ENCODE peak calls at places on chromosomes 4 and X, in five cellular contexts. I, Y, G, D and E are unnamed samples.

GRCh38 chr4:56689231-56689630 is 8.1 kb upstream of the HOPX start:
- DNase-seq in Y (no peak), D (no peak), I (no peak), G (no peak), E (no peak)

GRCh38 chr4:47071863-47072441 is 40.6 kb downstream of the GABRB1 start:
- DNase-seq in G (no peak), I (no peak), D (no peak), Y (peak; percentile 56), E (no peak)

GRCh38 chr4:165394275-165394674 is 15.5 kb downstream of the CPE start:
- DNase-seq in D (no peak), I (peak; percentile 87), Y (no peak), G (no peak), E (no peak)

GRCh38 chr4:141871086-141871485 is 234.7 kb downstream of the IL15 start:
- DNase-seq in D (no peak), I (peak; percentile 28), Y (no peak), G (no peak), E (no peak)

GRCh38 chr4:33649015-33649414 is 2595.3 kb downstream of the ARAP2 start:
- DNase-seq in D (peak; percentile 31), I (no peak), Y (no peak), G (peak; percentile 5), E (no peak)

GRCh38 chrX:136747003-136747986 is 33.4 kb downstream of the ARHGEF6 start:
- DNase-seq in G (no peak), D (no peak), Y (no peak), I (no peak), E (no peak)

GRCh38 chr4:3338321-3338838 is 45.6 kb downstream of the RGS12 start:
- DNase-seq in I (no peak), Y (no peak), D (no peak), G (no peak), E (no peak)

GRCh38 chr4:20543131-20543530 is 157.1 kb upstream of the PACRGL start:
- DNase-seq in I (no peak), Y (no peak), D (no peak), G (no peak), E (no peak)

GRCh38 chrX:134570899-134571298 is 87.4 kb downstream of the PLAC1 start:
- DNase-seq in I (no peak), G (no peak), Y (no peak), D (no peak), E (no peak)

GRCh38 chr4:176470671-176471070 is 150.9 kb downstream of the SPCS3 start:
- DNase-seq in Y (no peak), G (no peak), D (no peak), I (no peak), E (no peak)

GRCh38 chr4:26873391-26874026 is 12.9 kb downstream of the STIM2 start:
- DNase-seq in I (no peak), Y (no peak), D (no peak), G (no peak), E (no peak)

DNA sequence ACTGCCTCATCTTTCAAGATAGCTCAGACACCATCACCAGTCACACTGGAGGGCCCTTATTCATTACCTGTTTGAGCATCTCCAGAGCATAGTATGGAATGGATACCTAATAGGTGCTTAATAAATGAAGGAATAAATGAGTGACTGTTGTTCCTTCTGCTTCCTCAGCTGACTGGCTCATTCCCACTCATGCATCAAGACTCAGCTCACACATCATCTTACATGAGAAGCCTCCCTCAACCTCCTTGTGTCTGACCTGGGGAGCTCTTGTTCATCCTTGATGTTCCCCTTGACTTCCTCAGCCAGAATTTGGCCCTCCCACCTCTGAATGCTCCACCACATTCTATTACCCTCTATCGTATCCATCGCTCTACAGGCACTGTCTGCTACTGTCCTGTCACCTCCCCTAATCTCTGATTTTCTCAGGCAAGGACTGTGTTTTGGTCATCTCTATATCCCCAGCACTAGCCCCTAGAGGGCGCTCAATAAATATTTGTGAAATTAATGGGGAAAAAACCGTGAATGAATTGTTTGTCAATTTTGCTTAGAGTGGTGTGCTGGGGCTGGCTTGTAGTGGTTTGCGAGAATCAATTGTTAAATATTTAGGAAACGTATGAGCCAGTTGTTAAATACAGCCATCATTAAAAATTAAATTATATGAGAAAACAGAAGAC is 88.3 kb downstream of the NHSL2 start:
- DNase-seq in I (no peak), D (peak; percentile 49), G (peak; percentile 37), Y (no peak), E (peak; percentile 25)
- TF ChIP-seq CTCF in I (peak; percentile 70), D (peak; percentile 70), G (peak; percentile 59), Y (peak; percentile 80), E (peak; percentile 56)

GRCh38 chr4:184807797-184808718 is 17.7 kb downstream of the ACSL1 start:
- DNase-seq in G (peak; percentile 41), Y (no peak), D (peak; percentile 95), I (peak; percentile 76), E (no peak)
- TF ChIP-seq CTCF in G (no peak), Y (no peak), D (peak; percentile 15), I (peak; percentile 22), E (no peak)

DNA sequence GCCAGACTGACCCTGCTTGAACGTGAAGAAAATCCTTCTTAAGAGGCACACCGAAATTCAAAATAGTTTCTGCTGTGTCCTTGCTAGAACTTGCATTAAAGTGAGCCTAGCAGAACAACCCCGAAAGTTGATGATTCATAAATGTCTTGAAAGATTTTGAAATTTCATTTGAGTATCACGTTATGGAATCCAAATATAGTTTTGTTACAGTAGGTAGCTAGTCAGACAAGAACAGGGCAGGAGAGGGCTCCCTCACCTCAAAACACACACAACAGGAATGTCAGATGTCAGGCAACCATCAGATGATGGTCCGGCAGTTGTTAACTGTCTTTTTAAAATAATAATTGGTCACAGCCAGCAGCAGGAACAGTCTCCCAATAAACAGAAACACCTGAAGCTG is 259.6 kb upstream of the GNPDA2 start:
- DNase-seq in Y (no peak), G (no peak), D (no peak), I (no peak), E (no peak)
- TF ChIP-seq CTCF in Y (no peak), G (no peak), D (no peak), I (no peak), E (no peak)

GRCh38 chr4:129929052-129929451 is 833.1 kb downstream of the C4orf33 start:
- DNase-seq in G (no peak), D (peak; percentile 45), Y (no peak), I (no peak), E (no peak)
- TF ChIP-seq CTCF in G (no peak), D (peak; percentile 65), Y (peak; percentile 8), I (peak; percentile 66), E (peak; percentile 41)

DNA sequence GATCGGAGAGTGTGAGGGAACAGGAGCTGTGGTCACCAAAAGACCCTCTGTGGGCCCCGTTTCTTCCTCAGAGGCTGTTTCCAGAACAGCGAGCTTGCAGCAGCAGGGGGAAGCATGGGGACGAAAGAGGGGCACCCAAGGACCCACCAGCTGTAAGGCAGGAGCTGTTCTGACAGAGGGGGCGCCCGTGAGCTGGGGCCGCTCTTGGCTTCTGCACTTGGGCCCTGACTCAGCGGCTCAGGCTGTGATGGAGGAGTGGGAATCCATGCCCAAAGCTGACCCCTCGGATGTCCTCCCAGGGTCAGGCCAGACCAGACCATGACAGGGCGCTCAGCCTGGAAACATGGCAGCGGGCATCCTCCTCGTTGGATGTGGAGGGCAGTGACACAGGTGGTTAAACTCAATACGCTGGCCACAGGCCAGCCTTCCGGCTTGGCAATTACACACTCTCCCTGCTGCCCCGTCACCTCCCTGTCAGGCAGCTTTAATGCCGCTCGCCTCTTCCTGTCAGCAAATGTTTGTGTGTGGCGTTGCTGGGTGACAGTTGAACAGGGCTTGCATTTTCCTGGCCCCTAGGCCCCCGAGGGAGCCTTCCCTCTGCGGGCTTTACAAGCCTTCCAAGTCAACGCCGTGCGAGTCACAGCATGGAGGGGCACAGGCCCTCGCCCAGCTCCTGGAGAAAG is 620.2 kb downstream of the BCOR start:
- DNase-seq in G (peak; percentile 53), I (peak; percentile 9), Y (no peak), D (peak; percentile 47), E (peak; percentile 52)
- TF ChIP-seq CTCF in G (peak; percentile 24), I (peak; percentile 45), Y (peak; percentile 33), D (peak; percentile 57), E (peak; percentile 34)

GRCh38 chr4:83197555-83198235 is 83.2 kb upstream of the PLAC8 start:
- DNase-seq in I (no peak), D (no peak), G (no peak), Y (no peak), E (no peak)
- TF ChIP-seq CTCF in I (no peak), D (no peak), G (no peak), Y (no peak), E (no peak)